ENCODE peak calls at places on chromosomes 4 and X, in seven cellular contexts. J, D, G, F, B, M and C are unnamed samples. For H3K4me1, the result is how much of the 10 kb centered on the place peaks cover.

GRCh38 chr4:2101346-2102044 is 42.4 kb downstream of the NAT8L start:
- DNase-seq in B (no peak), J (no peak), F (no peak), G (no peak), D (no peak), M (peak), C (no peak)

GRCh38 chrX:3638280-3638873 is 75.1 kb downstream of the PRKX start:
- DNase-seq in B (no peak), F (peak), D (peak), G (peak), M (peak), J (peak), C (no peak)

GRCh38 chrX:39477438-39478120 is 620.2 kb downstream of the BCOR start:
- DNase-seq in J (peak), M (peak), D (no peak), F (peak), G (peak), B (no peak), C (peak)

GRCh38 chrX:45765726-45766125 is 565.0 kb upstream of the DIPK2B start:
- DNase-seq in B (no peak), G (no peak), J (no peak), D (no peak), M (no peak), F (no peak), C (no peak)

GRCh38 chrX:76453737-76454406 is 26.4 kb downstream of the MAGEE1 start:
- DNase-seq in F (no peak), G (no peak), M (no peak), J (no peak), D (no peak), B (no peak), C (no peak)

GRCh38 chr4:13539721-13540445 is 4.4 kb downstream of the NKX3-2 start:
- DNase-seq in D (no peak), G (no peak), M (no peak), J (no peak), B (no peak), F (no peak), C (no peak)

GRCh38 chrX:22396408-22396807 is 123.7 kb downstream of the CBLL2 start:
- DNase-seq in G (no peak), J (no peak), F (no peak), M (peak), B (no peak), D (no peak), C (no peak)

GRCh38 chr4:37628977-37629609 is 57.1 kb downstream of the RELL1 start:
- DNase-seq in B (no peak), F (no peak), G (no peak), M (peak), J (peak), D (peak), C (peak)

GRCh38 chrX:111131572-111131971 is 35.6 kb downstream of the PAK3 start:
- DNase-seq in J (no peak), G (no peak), F (no peak), D (no peak), B (no peak), M (peak), C (no peak)

GRCh38 chr4:168710353-168710946 is 213.6 kb downstream of the PALLD start:
- DNase-seq in D (peak), F (peak), M (peak), B (no peak), J (no peak), G (no peak), C (peak)

GRCh38 chrX:84187501-84188319 is at the start of gene RPS6KA6:
- DNase-seq in B (peak), D (peak), F (no peak), M (peak), G (no peak), J (peak), C (peak)

GRCh38 chr4:6988016-6988715 is 55.0 kb upstream of the TADA2B start:
- DNase-seq in J (no peak), B (no peak), M (no peak), D (no peak), F (no peak), G (no peak), C (no peak)
- H3K4me1 ChIP-seq in J (half or more), B (half or more), M (under half), D (under half), F (half or more), G (half or more), C (under half)

GRCh38 chr4:6694177-6694901 is 661 bp downstream of the S100P start:
- DNase-seq in B (no peak), M (no peak), J (no peak), D (no peak), F (no peak), G (no peak), C (no peak)

GRCh38 chr4:6697096-6697495 is 3.4 kb downstream of the S100P start:
- DNase-seq in F (no peak), B (no peak), J (no peak), G (no peak), M (no peak), D (no peak), C (no peak)

GRCh38 chr4:6693274-6694176 is at the start of gene S100P:
- DNase-seq in F (no peak), M (no peak), J (no peak), B (peak), D (peak), G (no peak), C (no peak)

GRCh38 chr4:6696611-6697010 is 2.9 kb downstream of the S100P start:
- DNase-seq in G (no peak), M (no peak), F (no peak), B (no peak), D (no peak), J (no peak), C (no peak)

DNA sequence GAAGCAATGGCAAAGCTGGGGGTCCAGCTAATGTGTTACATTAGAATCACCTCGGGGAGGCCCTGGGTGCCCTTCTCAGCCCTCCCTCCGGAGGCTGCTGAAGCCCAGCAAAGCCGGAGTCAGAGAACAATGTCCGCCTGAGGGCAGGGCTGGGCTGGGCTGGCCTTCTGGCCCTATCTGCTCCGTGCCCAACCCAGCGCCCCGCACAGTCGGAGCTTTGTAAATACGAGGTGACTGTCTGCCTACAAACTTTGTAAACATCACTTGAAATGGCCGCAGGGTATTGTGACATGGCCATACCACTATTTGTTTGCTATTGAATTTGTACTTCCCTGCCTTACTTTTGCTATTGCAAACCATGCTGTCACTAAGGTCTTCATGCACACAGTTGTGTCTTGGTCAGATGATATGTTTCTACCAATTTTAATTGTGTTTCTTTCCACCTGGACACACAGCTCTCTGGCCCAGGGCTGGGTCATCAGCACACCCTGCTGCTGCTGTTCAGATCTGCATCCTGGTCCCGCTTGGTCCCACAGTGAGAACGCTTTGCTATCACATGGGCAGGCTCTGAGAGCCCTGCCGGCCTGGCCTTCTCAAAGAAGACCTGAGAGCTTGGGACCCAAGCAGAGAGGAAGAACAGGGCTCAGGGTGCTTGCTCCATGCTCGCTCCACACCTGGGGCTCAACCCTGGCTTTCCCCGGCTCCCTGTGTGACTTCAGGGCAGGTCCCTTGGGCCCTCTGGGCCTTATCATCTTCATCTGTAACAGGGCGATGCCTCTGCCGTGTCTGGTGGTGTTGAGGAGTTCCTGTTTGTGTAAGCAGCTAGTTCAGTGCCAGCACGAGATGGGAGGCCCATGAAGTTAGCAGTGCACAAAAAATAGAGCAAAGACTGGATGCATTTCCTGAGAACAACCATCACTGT is 2.2 kb downstream of the S100P start:
- DNase-seq in J (no peak), M (no peak), G (peak), F (no peak), D (peak), B (no peak), C (no peak)
- H3K27ac ChIP-seq in J (peak), M (peak), G (peak), F (peak), D (peak), B (no peak), C (no peak)

GRCh38 chr4:137532869-137533236 is 559 bp upstream of the PCDH18 start:
- DNase-seq in J (no peak), F (no peak), B (no peak), M (peak), D (no peak), G (no peak), C (no peak)

GRCh38 chr4:137529432-137529831 is 2.9 kb downstream of the PCDH18 start:
- DNase-seq in M (peak), J (no peak), D (no peak), F (no peak), G (no peak), B (no peak), C (no peak)

GRCh38 chr4:137530176-137530575 is 2.1 kb downstream of the PCDH18 start:
- DNase-seq in G (no peak), M (peak), F (no peak), J (no peak), B (no peak), D (no peak), C (no peak)

GRCh38 chr4:137531951-137532868 is at the start of gene PCDH18:
- DNase-seq in G (no peak), M (peak), D (no peak), B (peak), F (peak), J (peak), C (peak)

DNA sequence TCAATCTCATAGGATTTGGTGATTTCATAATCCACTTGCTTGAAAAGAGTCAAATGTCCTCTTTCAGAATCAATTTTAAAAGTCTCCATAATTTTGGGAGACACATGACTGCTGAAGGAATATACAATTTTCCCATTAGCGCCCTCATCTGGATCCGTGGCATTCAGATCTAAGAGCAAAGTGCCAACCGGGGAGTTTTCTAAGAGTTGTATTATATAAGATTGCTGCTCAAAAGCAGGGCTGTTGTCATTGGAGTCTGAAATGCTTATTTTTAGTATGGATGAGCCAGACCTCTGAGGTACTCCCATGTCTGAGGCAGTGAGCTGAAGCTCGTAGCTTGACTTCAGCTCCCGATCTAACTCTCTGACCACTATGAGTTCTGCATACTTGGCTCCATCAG is 1.2 kb downstream of the PCDH18 start:
- DNase-seq in J (no peak), M (peak), D (no peak), G (no peak), B (no peak), F (peak), C (peak)
- TF ChIP-seq CTCF in J (no peak), M (peak), D (no peak), G (no peak), B (peak), F (peak), C (peak)

GRCh38 chr4:74631338-74631737 is 163.0 kb downstream of the BTC start:
- DNase-seq in B (no peak), J (no peak), F (no peak), D (peak), M (no peak), G (no peak), C (no peak)
- H3K4me1 ChIP-seq in B (under half), J (under half), F (under half), D (half or more), M (under half), G (under half), C (under half)

DNA sequence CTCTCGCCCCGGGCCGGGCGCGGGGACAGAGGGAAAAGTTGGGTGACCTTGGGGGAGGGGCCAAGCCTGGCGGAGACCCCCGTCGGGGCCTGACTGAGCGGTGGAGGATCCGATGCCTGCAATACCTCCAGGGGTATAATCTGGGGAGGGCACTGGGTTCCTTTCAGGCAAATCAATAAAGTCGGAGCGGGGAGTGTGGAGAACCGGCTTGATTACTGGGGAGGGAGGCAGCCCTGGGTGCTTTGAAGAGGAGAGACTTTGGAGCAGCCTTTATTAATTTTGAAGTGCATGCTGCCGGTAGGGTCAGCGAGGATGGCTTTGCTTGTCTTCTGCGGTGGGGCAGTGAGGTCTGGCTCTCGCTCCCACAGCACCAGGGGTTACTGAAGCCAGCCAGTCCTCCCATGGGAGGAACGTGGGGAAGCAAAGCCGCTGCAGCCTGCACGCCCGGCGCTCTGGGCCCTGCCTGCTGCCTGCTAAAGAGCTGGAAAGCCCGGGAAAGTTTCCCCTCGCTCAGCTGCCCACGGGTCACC is 396 bp upstream of the LGI2 start:
- DNase-seq in F (no peak), D (no peak), J (no peak), G (no peak), B (peak), M (peak), C (peak)
- H3K27ac ChIP-seq in F (peak), D (no peak), J (no peak), G (no peak), B (peak), M (no peak), C (peak)

GRCh38 chrX:134727363-134727762 is 69.1 kb upstream of the PLAC1 start:
- DNase-seq in D (peak), M (no peak), G (no peak), F (no peak), J (no peak), B (no peak), C (no peak)
- TF ChIP-seq CTCF in D (peak), M (peak), G (no peak), F (no peak), J (no peak), B (no peak), C (no peak)

DNA sequence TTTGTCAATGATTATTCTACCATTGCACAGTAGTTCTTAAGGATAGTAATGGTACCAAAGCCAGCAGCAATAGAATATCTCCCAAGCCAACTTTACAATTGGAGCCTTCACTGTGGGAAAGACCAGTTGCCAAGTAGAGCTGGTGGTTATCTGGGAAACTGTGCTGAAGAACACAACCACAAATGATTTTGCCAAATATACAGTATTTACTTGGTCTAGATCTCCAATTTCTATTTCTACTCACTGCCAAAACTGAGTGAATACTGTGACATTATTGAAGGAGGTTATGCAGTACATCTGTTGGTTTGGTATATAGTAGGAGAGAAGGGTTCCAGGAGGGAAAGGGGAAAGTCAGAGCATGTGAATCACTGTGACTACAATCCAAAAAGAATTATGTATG is 3.8 kb downstream of the TET2 start:
- DNase-seq in D (no peak), J (no peak), F (no peak), B (no peak), M (peak), G (no peak), C (no peak)
- H3K4me1 ChIP-seq in D (under half), J (under half), F (under half), B (under half), M (under half), G (under half), C (under half)